ENCODE peak calls at places on chromosome 1, in five cellular contexts. G is H9, S is heart left ventricle, N is fibroblast of lung, Y is adrenal gland. A is an unnamed sample. For H3K4me1 and H3K27me3, the result is how much of the 10 kb centered on the place peaks cover.

GRCh38 chr1:56387071-56387747 is 192.2 kb downstream of the PLPP3 start:
- DNase-seq in G (no peak), S (no peak), N (no peak), Y (no peak), A (no peak)

GRCh38 chr1:70863256-70863655 is 184.4 kb downstream of the PTGER3 start:
- DNase-seq in G (no peak), S (no peak), N (no peak), Y (no peak), A (no peak)

GRCh38 chr1:234994411-234995295 is 134.0 kb downstream of the TOMM20 start:
- DNase-seq in G (no peak), S (no peak), N (no peak), Y (no peak), A (no peak)

GRCh38 chr1:231410041-231410591 is 12.0 kb downstream of the EGLN1 start:
- DNase-seq in G (no peak), S (no peak), N (peak), Y (no peak), A (no peak)

GRCh38 chr1:206700445-206701036 is 15.8 kb downstream of the MAPKAPK2 start:
- DNase-seq in G (no peak), S (no peak), N (peak), Y (no peak), A (no peak)

GRCh38 chr1:154988053-154988954 is 5.1 kb upstream of the LENEP start:
- DNase-seq in G (no peak), S (no peak), N (no peak), Y (no peak), A (no peak)

GRCh38 chr1:7406641-7407546 is 364.2 kb upstream of the VAMP3 start:
- DNase-seq in G (peak), S (no peak), N (no peak), Y (no peak), A (no peak)

GRCh38 chr1:53642215-53642555 is 96.8 kb downstream of the GLIS1 start:
- DNase-seq in G (no peak), S (no peak), N (no peak), Y (no peak), A (no peak)

GRCh38 chr1:7042322-7043231 is 257.3 kb downstream of the CAMTA1 start:
- DNase-seq in G (peak), S (no peak), N (peak), Y (no peak), A (no peak)

GRCh38 chr1:232227171-232227740 is 402.7 kb downstream of the SIPA1L2 start:
- DNase-seq in G (no peak), S (no peak), N (no peak), Y (no peak), A (no peak)

GRCh38 chr1:26861889-26862371 is 1.0 kb upstream of the SFN start:
- DNase-seq in G (no peak), S (no peak), N (no peak), Y (no peak), A (no peak)
- H3K4me1 ChIP-seq in G (under half), S (under half), N (under half), Y (under half), A (under half)

DNA sequence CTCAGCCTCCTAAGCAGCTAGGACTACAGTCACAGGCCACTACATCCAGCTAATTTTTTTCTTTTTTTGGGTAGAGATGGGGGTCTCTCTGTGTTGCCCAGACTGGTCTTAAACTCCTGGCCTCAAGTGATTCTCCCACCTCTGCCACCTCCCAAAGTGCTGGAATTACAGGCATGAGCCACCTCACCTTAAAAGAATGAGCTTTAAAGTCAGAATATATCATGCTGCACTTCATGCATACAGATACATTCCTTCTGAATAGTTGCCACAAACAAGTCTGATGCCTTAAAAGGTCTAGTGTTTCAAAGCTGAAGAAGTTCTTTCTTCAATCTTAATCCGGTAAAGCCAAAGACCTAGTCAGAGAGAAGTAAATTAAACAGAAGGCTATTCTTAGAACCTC is 23.8 kb upstream of the CPLANE2 start:
- DNase-seq in G (no peak), S (no peak), N (no peak), Y (no peak), A (no peak)
- H3K27ac ChIP-seq in G (no peak), S (no peak), N (peak), Y (no peak), A (no peak)

DNA sequence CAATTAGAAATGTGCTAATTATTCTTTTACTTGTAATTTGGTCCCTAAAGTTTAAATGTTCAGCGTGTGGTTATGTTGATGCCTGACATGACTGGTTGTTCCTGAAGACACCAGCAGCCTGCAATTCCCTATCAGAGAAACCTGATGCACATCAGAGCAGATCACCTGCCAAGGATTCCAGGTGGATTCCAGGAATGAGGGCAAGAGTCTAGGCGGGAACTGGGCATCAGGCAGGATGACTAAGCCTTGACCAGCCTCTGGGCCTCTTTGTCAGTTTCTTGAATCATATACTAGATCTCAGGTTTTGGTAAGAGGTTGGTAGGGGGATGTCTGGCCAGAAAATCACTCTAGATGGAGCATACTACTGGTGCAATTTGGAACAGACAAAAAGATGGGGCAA is 130.7 kb upstream of the TNR start:
- DNase-seq in G (no peak), S (no peak), N (no peak), Y (no peak), A (no peak)
- H3K27me3 ChIP-seq in G (under half), S (under half), N (under half), Y (under half), A (under half)

DNA sequence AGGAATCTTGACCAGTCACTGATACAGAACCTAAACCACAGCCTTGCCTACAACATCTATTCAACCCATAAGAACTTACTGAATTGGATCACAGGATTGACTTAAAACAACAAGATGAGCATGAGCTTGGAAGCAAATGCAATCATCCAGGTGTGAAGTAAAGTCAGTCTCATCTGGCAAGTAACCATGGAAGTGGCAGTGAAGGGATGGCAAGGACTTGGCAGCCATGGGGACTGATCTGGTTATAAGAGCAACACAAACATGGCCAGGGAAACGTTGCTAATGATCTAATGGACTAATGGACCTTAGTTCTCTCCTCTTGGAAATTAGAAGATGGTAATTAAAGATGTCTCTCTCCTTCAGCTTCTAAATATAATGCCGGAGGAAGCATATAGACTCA is 133.1 kb downstream of the VAV3 start:
- DNase-seq in G (no peak), S (no peak), N (no peak), Y (no peak), A (no peak)
- H3K4me1 ChIP-seq in G (under half), S (under half), N (under half), Y (under half), A (under half)

A was measured in iPS DF 6.9.